ENCODE peak calls at places on chromosomes 12 and 14, in six cellular contexts. V is KBM-7, F is nucleus accumbens, P is mucosa of descending colon, I is dorsolateral prefrontal cortex, X is ascending aorta. Z is an unnamed sample.

GRCh38 chr12:6810758-6811157 is 10.9 kb upstream of the GPR162 start:
- DNase-seq in V (no peak), F (no peak), P (no peak), I (no peak), X (no peak), Z (no peak)

GRCh38 chr12:107761502-107761904 is 566 bp upstream of the PRDM4 start:
- DNase-seq in V (no peak), F (no peak), P (no peak), I (no peak), X (no peak), Z (no peak)

GRCh38 chr12:44507471-44507870 is 368.6 kb downstream of the NELL2 start:
- DNase-seq in V (no peak), F (no peak), P (no peak), I (no peak), X (no peak), Z (no peak)

GRCh38 chr14:72736348-72736747 is 157.6 kb downstream of the DPF3 start:
- DNase-seq in V (no peak), F (no peak), P (no peak), I (no peak), X (peak; percentile 31), Z (no peak)

GRCh38 chr12:132075026-132075713 is 68.9 kb downstream of the DDX51 start:
- DNase-seq in V (no peak), F (no peak), P (no peak), I (no peak), X (no peak), Z (no peak)

GRCh38 chr12:74641262-74641661 is 103.6 kb downstream of the ATXN7L3B start:
- DNase-seq in V (no peak), F (no peak), P (no peak), I (no peak), X (no peak), Z (no peak)

GRCh38 chr12:65682145-65682544 is 142.1 kb upstream of the HMGA2 start:
- DNase-seq in V (no peak), F (no peak), P (no peak), I (no peak), X (no peak), Z (no peak)

GRCh38 chr14:29148221-29148620 is 381.6 kb downstream of the FOXG1 start:
- DNase-seq in V (no peak), F (no peak), P (no peak), I (no peak), X (no peak), Z (no peak)

GRCh38 chr12:53966070-53966384 is 6.9 kb upstream of the HOXC11 start:
- DNase-seq in V (no peak), F (no peak), P (no peak), I (no peak), X (no peak), Z (no peak)